ENCODE peak calls at places on chromosomes 5 and 9, in four cellular contexts. One of them, this sample, is unnamed.

GRCh38 chr5:178206166-178207101 is 2.1 kb downstream of the HNRNPAB start:
- DNase-seq in GM23338: no peak
- DNase-seq in activated CD8-positive, alpha-beta T cell treated with anti-CD3 and anti-CD28 coated beads for 36 hours: no peak
- DNase-seq in BE2C: no peak
- DNase-seq in this sample: no peak

GRCh38 chr5:5881294-5881693 is 458.8 kb downstream of the ICE1 start:
- DNase-seq in activated CD8-positive, alpha-beta T cell treated with anti-CD3 and anti-CD28 coated beads for 36 hours: peak
- DNase-seq in GM23338: peak
- DNase-seq in BE2C: peak
- DNase-seq in this sample: no peak

GRCh38 chr9:127837346-127837745 is 17.1 kb downstream of the ENG start:
- DNase-seq in GM23338: no peak
- DNase-seq in BE2C: no peak
- DNase-seq in activated CD8-positive, alpha-beta T cell treated with anti-CD3 and anti-CD28 coated beads for 36 hours: no peak
- DNase-seq in this sample: no peak

GRCh38 chr5:135218486-135218755 is 180.6 kb downstream of the MACROH2A1 start:
- DNase-seq in GM23338: no peak
- DNase-seq in activated CD8-positive, alpha-beta T cell treated with anti-CD3 and anti-CD28 coated beads for 36 hours: no peak
- DNase-seq in BE2C: no peak
- DNase-seq in this sample: no peak

GRCh38 chr5:156871212-156871611 is 21.1 kb downstream of the PPP1R2B start:
- DNase-seq in BE2C: no peak
- DNase-seq in GM23338: no peak
- DNase-seq in activated CD8-positive, alpha-beta T cell treated with anti-CD3 and anti-CD28 coated beads for 36 hours: no peak
- DNase-seq in this sample: no peak

GRCh38 chr9:137158625-137159024 is 11.2 kb downstream of the LRRC26 start:
- DNase-seq in activated CD8-positive, alpha-beta T cell treated with anti-CD3 and anti-CD28 coated beads for 36 hours: no peak
- DNase-seq in BE2C: no peak
- DNase-seq in GM23338: no peak
- DNase-seq in this sample: no peak

GRCh38 chr9:94156549-94157407 is 72.5 kb downstream of the PTPDC1 start:
- DNase-seq in BE2C: peak
- DNase-seq in activated CD8-positive, alpha-beta T cell treated with anti-CD3 and anti-CD28 coated beads for 36 hours: no peak
- DNase-seq in GM23338: no peak
- DNase-seq in this sample: no peak

GRCh38 chr5:123752576-123752975 is 240.6 kb downstream of the CSNK1G3 start:
- DNase-seq in activated CD8-positive, alpha-beta T cell treated with anti-CD3 and anti-CD28 coated beads for 36 hours: no peak
- DNase-seq in BE2C: no peak
- DNase-seq in GM23338: no peak
- DNase-seq in this sample: no peak

GRCh38 chr9:83933804-83934203 is 12.6 kb upstream of the KIF27 start:
- DNase-seq in BE2C: no peak
- DNase-seq in activated CD8-positive, alpha-beta T cell treated with anti-CD3 and anti-CD28 coated beads for 36 hours: no peak
- DNase-seq in GM23338: no peak
- DNase-seq in this sample: no peak

GRCh38 chr5:96655506-96655905 is 6.7 kb upstream of the CAST start:
- DNase-seq in BE2C: no peak
- DNase-seq in activated CD8-positive, alpha-beta T cell treated with anti-CD3 and anti-CD28 coated beads for 36 hours: no peak
- DNase-seq in GM23338: no peak
- DNase-seq in this sample: no peak

GRCh38 chr9:77848897-77849296 is 182.7 kb downstream of the GNAQ start:
- DNase-seq in BE2C: no peak
- DNase-seq in GM23338: no peak
- DNase-seq in activated CD8-positive, alpha-beta T cell treated with anti-CD3 and anti-CD28 coated beads for 36 hours: no peak
- DNase-seq in this sample: no peak

GRCh38 chr5:1195439-1195838 is 6.0 kb upstream of the SLC6A19 start:
- DNase-seq in BE2C: no peak
- DNase-seq in activated CD8-positive, alpha-beta T cell treated with anti-CD3 and anti-CD28 coated beads for 36 hours: no peak
- DNase-seq in GM23338: no peak
- DNase-seq in this sample: peak

GRCh38 chr9:7869340-7869739 is 69.8 kb upstream of the DMAC1 start:
- DNase-seq in GM23338: no peak
- DNase-seq in BE2C: no peak
- DNase-seq in activated CD8-positive, alpha-beta T cell treated with anti-CD3 and anti-CD28 coated beads for 36 hours: no peak
- DNase-seq in this sample: no peak

GRCh38 chr9:20512636-20513035 is 109.7 kb downstream of the MLLT3 start:
- DNase-seq in BE2C: no peak
- DNase-seq in GM23338: no peak
- DNase-seq in activated CD8-positive, alpha-beta T cell treated with anti-CD3 and anti-CD28 coated beads for 36 hours: no peak
- DNase-seq in this sample: no peak

GRCh38 chr9:116355153-116355827 is 201.7 kb downstream of the PAPPA start:
- DNase-seq in GM23338: peak
- DNase-seq in activated CD8-positive, alpha-beta T cell treated with anti-CD3 and anti-CD28 coated beads for 36 hours: no peak
- DNase-seq in BE2C: no peak
- DNase-seq in this sample: no peak

GRCh38 chr9:109742759-109743388 is 37.1 kb upstream of the PALM2AKAP2 start:
- DNase-seq in activated CD8-positive, alpha-beta T cell treated with anti-CD3 and anti-CD28 coated beads for 36 hours: no peak
- DNase-seq in GM23338: peak
- DNase-seq in BE2C: no peak
- DNase-seq in this sample: no peak

GRCh38 chr5:114857951-114858401 is 311.7 kb downstream of the TRIM36 start:
- DNase-seq in GM23338: peak
- DNase-seq in BE2C: no peak
- DNase-seq in activated CD8-positive, alpha-beta T cell treated with anti-CD3 and anti-CD28 coated beads for 36 hours: no peak
- DNase-seq in this sample: peak

GRCh38 chr9:75482566-75482965 is 394.3 kb downstream of the OSTF1 start:
- DNase-seq in BE2C: no peak
- DNase-seq in activated CD8-positive, alpha-beta T cell treated with anti-CD3 and anti-CD28 coated beads for 36 hours: no peak
- DNase-seq in GM23338: peak
- DNase-seq in this sample: no peak

GRCh38 chr9:127522727-127523126 is 71.4 kb downstream of the LRSAM1 start:
- DNase-seq in GM23338: no peak
- DNase-seq in activated CD8-positive, alpha-beta T cell treated with anti-CD3 and anti-CD28 coated beads for 36 hours: no peak
- DNase-seq in BE2C: no peak
- DNase-seq in this sample: no peak

GRCh38 chr9:100427366-100428263 is 672 bp downstream of the MSANTD3 start:
- DNase-seq in activated CD8-positive, alpha-beta T cell treated with anti-CD3 and anti-CD28 coated beads for 36 hours: peak
- DNase-seq in BE2C: peak
- DNase-seq in GM23338: peak
- DNase-seq in this sample: peak

GRCh38 chr5:35360671-35361070 is 130.4 kb upstream of the PRLR start:
- DNase-seq in activated CD8-positive, alpha-beta T cell treated with anti-CD3 and anti-CD28 coated beads for 36 hours: no peak
- DNase-seq in BE2C: no peak
- DNase-seq in GM23338: no peak
- DNase-seq in this sample: no peak

GRCh38 chr9:121696935-121697334 is 45.5 kb downstream of the DAB2IP start:
- DNase-seq in GM23338: no peak
- DNase-seq in activated CD8-positive, alpha-beta T cell treated with anti-CD3 and anti-CD28 coated beads for 36 hours: no peak
- DNase-seq in BE2C: no peak
- DNase-seq in this sample: no peak

GRCh38 chr9:134459164-134459563 is 132.9 kb downstream of the RXRA start:
- DNase-seq in BE2C: no peak
- DNase-seq in GM23338: no peak
- DNase-seq in activated CD8-positive, alpha-beta T cell treated with anti-CD3 and anti-CD28 coated beads for 36 hours: no peak
- DNase-seq in this sample: no peak

GRCh38 chr9:89519393-89519805 is 21.5 kb upstream of the SEMA4D start:
- DNase-seq in GM23338: no peak
- DNase-seq in activated CD8-positive, alpha-beta T cell treated with anti-CD3 and anti-CD28 coated beads for 36 hours: no peak
- DNase-seq in BE2C: peak
- DNase-seq in this sample: no peak

GRCh38 chr5:42949348-42950090 is 90.6 kb downstream of the ANXA2R start:
- DNase-seq in GM23338: peak
- DNase-seq in activated CD8-positive, alpha-beta T cell treated with anti-CD3 and anti-CD28 coated beads for 36 hours: peak
- DNase-seq in BE2C: peak
- DNase-seq in this sample: no peak
- TF ChIP-seq CTCF in GM23338: peak
- TF ChIP-seq CTCF in activated CD8-positive, alpha-beta T cell treated with anti-CD3 and anti-CD28 coated beads for 36 hours: peak
- TF ChIP-seq CTCF in BE2C: peak
- TF ChIP-seq CTCF in this sample: no peak

GRCh38 chr5:72846483-72846882 is 30.0 kb downstream of the TNPO1 start:
- DNase-seq in BE2C: no peak
- DNase-seq in GM23338: no peak
- DNase-seq in activated CD8-positive, alpha-beta T cell treated with anti-CD3 and anti-CD28 coated beads for 36 hours: no peak
- DNase-seq in this sample: no peak

GRCh38 chr5:72847439-72847838 is 31.0 kb downstream of the TNPO1 start:
- DNase-seq in activated CD8-positive, alpha-beta T cell treated with anti-CD3 and anti-CD28 coated beads for 36 hours: no peak
- DNase-seq in BE2C: no peak
- DNase-seq in GM23338: no peak
- DNase-seq in this sample: no peak

GRCh38 chr5:72848474-72849428 is 32.3 kb downstream of the TNPO1 start:
- DNase-seq in activated CD8-positive, alpha-beta T cell treated with anti-CD3 and anti-CD28 coated beads for 36 hours: peak
- DNase-seq in GM23338: peak
- DNase-seq in BE2C: peak
- DNase-seq in this sample: peak

GRCh38 chr5:72849546-72849945 is 33.1 kb downstream of the TNPO1 start:
- DNase-seq in BE2C: no peak
- DNase-seq in activated CD8-positive, alpha-beta T cell treated with anti-CD3 and anti-CD28 coated beads for 36 hours: no peak
- DNase-seq in GM23338: no peak
- DNase-seq in this sample: no peak

GRCh38 chr5:72847989-72848473 is 31.6 kb downstream of the TNPO1 start:
- DNase-seq in activated CD8-positive, alpha-beta T cell treated with anti-CD3 and anti-CD28 coated beads for 36 hours: peak
- DNase-seq in GM23338: peak
- DNase-seq in BE2C: peak
- DNase-seq in this sample: peak
- TF ChIP-seq CTCF in activated CD8-positive, alpha-beta T cell treated with anti-CD3 and anti-CD28 coated beads for 36 hours: no peak
- TF ChIP-seq CTCF in GM23338: no peak
- TF ChIP-seq CTCF in BE2C: no peak
- TF ChIP-seq CTCF in this sample: no peak

GRCh38 chr5:142438573-142438972 is 113.8 kb upstream of the SPRY4 start:
- DNase-seq in GM23338: no peak
- DNase-seq in BE2C: no peak
- DNase-seq in activated CD8-positive, alpha-beta T cell treated with anti-CD3 and anti-CD28 coated beads for 36 hours: no peak
- DNase-seq in this sample: no peak

GRCh38 chr5:142439208-142439607 is 114.4 kb upstream of the SPRY4 start:
- DNase-seq in activated CD8-positive, alpha-beta T cell treated with anti-CD3 and anti-CD28 coated beads for 36 hours: no peak
- DNase-seq in BE2C: no peak
- DNase-seq in GM23338: no peak
- DNase-seq in this sample: no peak

GRCh38 chr5:142437563-142437962 is 112.7 kb upstream of the SPRY4 start:
- DNase-seq in GM23338: no peak
- DNase-seq in activated CD8-positive, alpha-beta T cell treated with anti-CD3 and anti-CD28 coated beads for 36 hours: no peak
- DNase-seq in BE2C: no peak
- DNase-seq in this sample: no peak

GRCh38 chr5:142445266-142445665 is 120.4 kb upstream of the SPRY4 start:
- DNase-seq in activated CD8-positive, alpha-beta T cell treated with anti-CD3 and anti-CD28 coated beads for 36 hours: no peak
- DNase-seq in GM23338: no peak
- DNase-seq in BE2C: no peak
- DNase-seq in this sample: no peak

GRCh38 chr5:142441638-142442037 is 116.8 kb upstream of the SPRY4 start:
- DNase-seq in BE2C: no peak
- DNase-seq in GM23338: no peak
- DNase-seq in activated CD8-positive, alpha-beta T cell treated with anti-CD3 and anti-CD28 coated beads for 36 hours: peak
- DNase-seq in this sample: no peak
- TF ChIP-seq CTCF in BE2C: no peak
- TF ChIP-seq CTCF in GM23338: no peak
- TF ChIP-seq CTCF in activated CD8-positive, alpha-beta T cell treated with anti-CD3 and anti-CD28 coated beads for 36 hours: no peak
- TF ChIP-seq CTCF in this sample: no peak

DNA sequence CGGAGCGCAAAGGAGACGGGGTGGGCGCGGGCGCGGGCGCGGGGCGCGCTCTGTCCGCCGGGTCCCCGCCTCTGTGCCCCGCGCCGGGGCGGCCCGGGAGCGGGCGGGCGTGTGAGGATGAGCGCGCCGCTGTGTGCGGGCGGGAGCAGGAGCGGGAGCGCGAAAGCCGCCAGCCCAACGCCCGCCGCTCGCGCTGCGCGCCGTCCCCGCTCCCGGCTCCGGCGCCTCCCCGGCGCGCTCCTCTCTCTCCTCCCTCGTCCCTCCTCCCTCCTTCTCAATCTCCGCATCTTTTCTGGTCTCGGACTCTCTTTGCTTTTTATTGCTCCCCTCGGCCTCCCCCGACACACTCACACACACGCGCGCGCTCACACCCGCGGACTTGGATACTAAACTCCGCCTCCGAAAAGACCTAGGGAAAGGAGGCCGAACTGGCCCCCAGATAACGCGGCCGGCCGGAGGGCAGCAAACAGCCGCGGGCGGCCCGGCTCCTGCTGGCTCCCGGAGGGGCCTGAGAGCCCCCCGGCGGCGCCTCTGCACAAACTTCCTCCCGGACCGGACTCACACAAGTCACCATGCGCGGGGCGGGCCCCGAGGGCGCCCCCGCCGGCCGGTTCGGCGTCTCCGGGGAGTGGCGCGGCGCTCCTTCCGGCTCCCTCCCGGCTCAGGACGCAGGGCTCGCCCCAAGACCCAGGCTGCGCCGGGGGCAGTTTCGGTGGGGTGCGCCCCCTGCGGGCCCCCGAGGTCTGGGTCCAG is at the start of gene FIBCD1:
- DNase-seq in BE2C: peak
- DNase-seq in activated CD8-positive, alpha-beta T cell treated with anti-CD3 and anti-CD28 coated beads for 36 hours: peak
- DNase-seq in GM23338: peak
- DNase-seq in this sample: peak
- TF ChIP-seq CTCF in BE2C: peak
- TF ChIP-seq CTCF in activated CD8-positive, alpha-beta T cell treated with anti-CD3 and anti-CD28 coated beads for 36 hours: peak
- TF ChIP-seq CTCF in GM23338: no peak
- TF ChIP-seq CTCF in this sample: peak

DNA sequence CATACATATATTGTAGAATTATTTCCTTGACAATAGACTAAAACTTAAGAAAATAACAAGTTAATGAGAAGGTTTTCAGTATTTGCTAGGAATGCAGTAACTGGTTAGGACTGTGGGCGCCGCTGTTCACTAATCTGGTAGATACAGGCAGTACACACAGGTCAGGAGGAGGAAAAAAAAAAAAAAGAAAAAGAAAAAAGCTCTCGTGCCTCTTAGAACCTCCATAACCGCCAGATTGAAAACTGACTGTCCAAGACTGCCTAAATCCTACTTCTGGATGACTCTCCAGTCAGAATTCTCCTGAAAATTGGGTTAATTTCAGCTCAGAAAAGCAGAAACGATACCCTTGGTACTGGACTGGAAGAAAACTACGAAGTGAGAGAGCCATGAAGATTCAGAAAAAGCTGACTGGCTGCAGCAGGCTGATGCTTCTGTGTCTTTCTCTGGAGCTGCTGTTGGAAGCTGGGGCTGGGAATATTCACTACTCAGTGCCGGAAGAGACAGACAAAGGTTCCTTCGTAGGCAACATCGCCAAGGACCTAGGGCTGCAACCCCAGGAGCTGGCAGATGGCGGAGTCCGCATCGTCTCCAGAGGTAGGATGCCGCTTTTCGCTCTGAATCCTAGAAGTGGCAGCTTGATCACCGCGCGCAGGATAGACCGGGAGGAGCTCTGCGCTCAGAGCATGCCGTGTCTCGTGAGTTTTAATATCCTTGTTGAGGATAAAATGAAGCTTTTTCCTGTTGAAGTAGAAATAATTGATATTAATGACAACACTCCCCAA is at the start of gene PCDHGA1:
- DNase-seq in activated CD8-positive, alpha-beta T cell treated with anti-CD3 and anti-CD28 coated beads for 36 hours: peak
- DNase-seq in BE2C: peak
- DNase-seq in GM23338: peak
- DNase-seq in this sample: no peak
- TF ChIP-seq CTCF in activated CD8-positive, alpha-beta T cell treated with anti-CD3 and anti-CD28 coated beads for 36 hours: no peak
- TF ChIP-seq CTCF in BE2C: peak
- TF ChIP-seq CTCF in GM23338: peak
- TF ChIP-seq CTCF in this sample: no peak

This sample was measured in glutamatergic neuron.